ENCODE peak calls at places on chromosomes 5 and 9, in six cellular contexts. T, H, R, U, D and A are unnamed samples.

GRCh38 chr9:134174526-134175290 is 10.3 kb upstream of the RNU6ATAC start:
- DNase-seq in T (no peak), H (no peak), R (no peak), U (no peak), D (no peak), A (no peak)

GRCh38 chr5:1897386-1897785 is 14.7 kb upstream of the IRX4 start:
- DNase-seq in T (no peak), H (no peak), R (no peak), U (no peak), D (no peak), A (no peak)

GRCh38 chr9:14087576-14087975 is 226.4 kb downstream of the NFIB start:
- DNase-seq in T (no peak), H (no peak), R (no peak), U (no peak), D (no peak), A (no peak)

GRCh38 chr9:77899679-77900354 is 131.8 kb downstream of the GNAQ start:
- DNase-seq in T (peak), H (no peak), R (peak), U (no peak), D (no peak), A (no peak)

GRCh38 chr5:150108711-150109605 is 22.6 kb upstream of the CSF1R start:
- DNase-seq in T (no peak), H (no peak), R (no peak), U (no peak), D (no peak), A (no peak)

GRCh38 chr5:1641041-1641440 is 117.3 kb upstream of the LPCAT1 start:
- DNase-seq in T (no peak), H (peak), R (no peak), U (no peak), D (no peak), A (peak)

GRCh38 chr5:101788797-101789196 is 507.3 kb downstream of the SLCO4C1 start:
- DNase-seq in T (no peak), H (no peak), R (no peak), U (no peak), D (no peak), A (no peak)

GRCh38 chr9:116687762-116688160 is 656 bp downstream of the TRIM32 start:
- DNase-seq in T (no peak), H (no peak), R (no peak), U (no peak), D (no peak), A (no peak)

GRCh38 chr5:144183254-144183889 is 12.7 kb downstream of the KCTD16 start:
- DNase-seq in T (no peak), H (no peak), R (peak), U (peak), D (no peak), A (no peak)

GRCh38 chr5:167644619-167645018 is 646.8 kb upstream of the WWC1 start:
- DNase-seq in T (no peak), H (no peak), R (no peak), U (no peak), D (no peak), A (no peak)

GRCh38 chr5:31774779-31775178 is 135.8 kb downstream of the PDZD2 start:
- DNase-seq in T (no peak), H (no peak), R (peak), U (no peak), D (no peak), A (no peak)

GRCh38 chr5:17216176-17216973 is 1.1 kb upstream of the BASP1 start:
- DNase-seq in T (peak), H (peak), R (peak), U (peak), D (peak), A (peak)

GRCh38 chr5:176653401-176653800 is 6.1 kb downstream of the TSPAN17 start:
- DNase-seq in T (no peak), H (no peak), R (no peak), U (no peak), D (no peak), A (no peak)

GRCh38 chr5:45417285-45417996 is 278.7 kb downstream of the HCN1 start:
- DNase-seq in T (no peak), H (no peak), R (no peak), U (no peak), D (no peak), A (no peak)

GRCh38 chr9:89601306-89601705 is 3.5 kb upstream of the GADD45G start:
- DNase-seq in T (no peak), H (peak), R (no peak), U (no peak), D (no peak), A (no peak)

GRCh38 chr9:76369583-76369982 is 24.6 kb downstream of the RFK start:
- DNase-seq in T (no peak), H (no peak), R (peak), U (peak), D (peak), A (no peak)

GRCh38 chr5:86780018-86780417 is 162.3 kb downstream of the COX7C start:
- DNase-seq in T (no peak), H (no peak), R (no peak), U (no peak), D (no peak), A (no peak)

GRCh38 chr5:154729613-154730012 is 25.6 kb upstream of the LARP1 start:
- DNase-seq in T (no peak), H (no peak), R (no peak), U (no peak), D (no peak), A (no peak)

GRCh38 chr5:36239370-36240293 is 2.1 kb downstream of the NADK2 start:
- DNase-seq in T (no peak), H (no peak), R (no peak), U (no peak), D (no peak), A (no peak)

GRCh38 chr9:125867752-125868400 is 120.7 kb downstream of the PBX3 start:
- DNase-seq in T (no peak), H (no peak), R (no peak), U (no peak), D (no peak), A (no peak)

GRCh38 chr5:148469446-148470062 is 85.8 kb downstream of the FBXO38 start:
- DNase-seq in T (no peak), H (peak), R (peak), U (no peak), D (no peak), A (no peak)

GRCh38 chr5:83312672-83313071 is 158.9 kb upstream of the VCAN start:
- DNase-seq in T (no peak), H (no peak), R (no peak), U (no peak), D (no peak), A (no peak)

GRCh38 chr5:158028349-158028748 is 169.4 kb upstream of the CLINT1 start:
- DNase-seq in T (no peak), H (no peak), R (no peak), U (no peak), D (no peak), A (no peak)

GRCh38 chr9:96603305-96604004 is 16.2 kb downstream of the CDC14B start:
- DNase-seq in T (no peak), H (no peak), R (no peak), U (no peak), D (no peak), A (no peak)

GRCh38 chr5:161283296-161283695 is 263.2 kb downstream of the GABRB2 start:
- DNase-seq in T (no peak), H (no peak), R (no peak), U (no peak), D (no peak), A (no peak)

GRCh38 chr9:134388289-134388808 is 62.1 kb downstream of the RXRA start:
- DNase-seq in T (no peak), H (no peak), R (no peak), U (no peak), D (no peak), A (no peak)

GRCh38 chr5:172274951-172275753 is 8.4 kb downstream of the UBTD2 start:
- DNase-seq in T (no peak), H (no peak), R (no peak), U (no peak), D (no peak), A (no peak)

GRCh38 chr5:113487779-113488644 is at the start of gene MCC:
- DNase-seq in T (peak), H (peak), R (peak), U (peak), D (peak), A (peak)

GRCh38 chr5:170704417-170705195 is 78.9 kb upstream of the GABRP start:
- DNase-seq in T (no peak), H (no peak), R (no peak), U (no peak), D (no peak), A (no peak)

GRCh38 chr5:174307031-174307408 is 261.5 kb downstream of the NSG2 start:
- DNase-seq in T (no peak), H (no peak), R (no peak), U (no peak), D (no peak), A (no peak)